ENCODE peak calls at places on chromosome 4, in ten cellular contexts. One of them, this sample, is unnamed.

GRCh38 chr4:181752516-181752915 is 490.7 kb upstream of the TENM3 start:
- DNase-seq in transverse colon: no peak
- DNase-seq in GM23338: no peak
- DNase-seq in Panc1: no peak
- DNase-seq in endothelial cell of umbilical vein: no peak
- DNase-seq in breast epithelium: no peak
- DNase-seq in HepG2: no peak
- DNase-seq in sigmoid colon: no peak
- DNase-seq in HCT116: no peak
- DNase-seq in HL-60: no peak
- DNase-seq in this sample: no peak

GRCh38 chr4:119666653-119667091 is 38.1 kb upstream of the PDE5A start:
- DNase-seq in transverse colon: no peak
- DNase-seq in GM23338: no peak
- DNase-seq in Panc1: no peak
- DNase-seq in endothelial cell of umbilical vein: no peak
- DNase-seq in breast epithelium: no peak
- DNase-seq in HepG2: no peak
- DNase-seq in sigmoid colon: no peak
- DNase-seq in HCT116: no peak
- DNase-seq in HL-60: no peak
- DNase-seq in this sample: no peak

GRCh38 chr4:151675366-151676060 is 85.3 kb downstream of the GATB start:
- DNase-seq in transverse colon: no peak
- DNase-seq in GM23338: no peak
- DNase-seq in Panc1: no peak
- DNase-seq in endothelial cell of umbilical vein: no peak
- DNase-seq in breast epithelium: no peak
- DNase-seq in HepG2: no peak
- DNase-seq in sigmoid colon: no peak
- DNase-seq in HCT116: no peak
- DNase-seq in HL-60: no peak
- DNase-seq in this sample: no peak

GRCh38 chr4:2742823-2743517 is 13.2 kb downstream of the TNIP2 start:
- DNase-seq in transverse colon: no peak
- DNase-seq in GM23338: no peak
- DNase-seq in Panc1: no peak
- DNase-seq in endothelial cell of umbilical vein: no peak
- DNase-seq in breast epithelium: no peak
- DNase-seq in HepG2: no peak
- DNase-seq in sigmoid colon: no peak
- DNase-seq in HCT116: no peak
- DNase-seq in HL-60: no peak
- DNase-seq in this sample: no peak

GRCh38 chr4:75708218-75708691 is 16.1 kb upstream of the USO1 start:
- DNase-seq in transverse colon: peak; percentile 50
- DNase-seq in GM23338: peak; percentile 69
- DNase-seq in Panc1: no peak
- DNase-seq in endothelial cell of umbilical vein: no peak
- DNase-seq in breast epithelium: no peak
- DNase-seq in HepG2: peak; percentile 43
- DNase-seq in sigmoid colon: no peak
- DNase-seq in HCT116: no peak
- DNase-seq in HL-60: peak; percentile 31
- DNase-seq in this sample: no peak

GRCh38 chr4:108141213-108142045 is 27.3 kb downstream of the LEF1 start:
- DNase-seq in transverse colon: no peak
- DNase-seq in GM23338: peak; percentile 37
- DNase-seq in Panc1: no peak
- DNase-seq in endothelial cell of umbilical vein: no peak
- DNase-seq in breast epithelium: no peak
- DNase-seq in HepG2: no peak
- DNase-seq in sigmoid colon: no peak
- DNase-seq in HCT116: no peak
- DNase-seq in HL-60: no peak
- DNase-seq in this sample: no peak

GRCh38 chr4:41174444-41174843 is 39.9 kb downstream of the APBB2 start:
- DNase-seq in transverse colon: no peak
- DNase-seq in GM23338: no peak
- DNase-seq in Panc1: no peak
- DNase-seq in endothelial cell of umbilical vein: no peak
- DNase-seq in breast epithelium: no peak
- DNase-seq in HepG2: no peak
- DNase-seq in sigmoid colon: no peak
- DNase-seq in HCT116: no peak
- DNase-seq in HL-60: no peak
- DNase-seq in this sample: no peak

GRCh38 chr4:138938371-138938699 is 77.2 kb upstream of the NOCT start:
- DNase-seq in transverse colon: no peak
- DNase-seq in GM23338: peak; percentile 71
- DNase-seq in Panc1: peak; percentile 32
- DNase-seq in endothelial cell of umbilical vein: peak; percentile 59
- DNase-seq in breast epithelium: no peak
- DNase-seq in HepG2: peak; percentile 27
- DNase-seq in sigmoid colon: no peak
- DNase-seq in HCT116: peak; percentile 27
- DNase-seq in HL-60: peak; percentile 34
- DNase-seq in this sample: no peak

GRCh38 chr4:80831383-80832361 is 198.8 kb upstream of the BMP3 start:
- DNase-seq in transverse colon: no peak
- DNase-seq in GM23338: no peak
- DNase-seq in Panc1: no peak
- DNase-seq in endothelial cell of umbilical vein: no peak
- DNase-seq in breast epithelium: no peak
- DNase-seq in HepG2: no peak
- DNase-seq in sigmoid colon: no peak
- DNase-seq in HCT116: no peak
- DNase-seq in HL-60: no peak
- DNase-seq in this sample: no peak

GRCh38 chr4:81207793-81208192 is 7.2 kb downstream of the PRKG2 start:
- DNase-seq in transverse colon: no peak
- DNase-seq in GM23338: no peak
- DNase-seq in Panc1: no peak
- DNase-seq in endothelial cell of umbilical vein: no peak
- DNase-seq in breast epithelium: no peak
- DNase-seq in HepG2: no peak
- DNase-seq in sigmoid colon: no peak
- DNase-seq in HCT116: no peak
- DNase-seq in HL-60: no peak
- DNase-seq in this sample: no peak

GRCh38 chr4:112766422-112766821 is 129.5 kb downstream of the LARP7 start:
- DNase-seq in transverse colon: no peak
- DNase-seq in GM23338: peak; percentile 77
- DNase-seq in Panc1: no peak
- DNase-seq in endothelial cell of umbilical vein: no peak
- DNase-seq in breast epithelium: no peak
- DNase-seq in HepG2: no peak
- DNase-seq in sigmoid colon: no peak
- DNase-seq in HCT116: no peak
- DNase-seq in HL-60: peak; percentile 17
- DNase-seq in this sample: no peak

GRCh38 chr4:2925496-2925895 is 37.7 kb downstream of the NOP14 start:
- DNase-seq in transverse colon: no peak
- DNase-seq in GM23338: no peak
- DNase-seq in Panc1: no peak
- DNase-seq in endothelial cell of umbilical vein: no peak
- DNase-seq in breast epithelium: peak; percentile 5
- DNase-seq in HepG2: no peak
- DNase-seq in sigmoid colon: no peak
- DNase-seq in HCT116: no peak
- DNase-seq in HL-60: no peak
- DNase-seq in this sample: no peak

GRCh38 chr4:76600447-76600846 is 165.4 kb downstream of the SHROOM3 start:
- DNase-seq in transverse colon: no peak
- DNase-seq in GM23338: no peak
- DNase-seq in Panc1: no peak
- DNase-seq in endothelial cell of umbilical vein: peak; percentile 29
- DNase-seq in breast epithelium: no peak
- DNase-seq in HepG2: no peak
- DNase-seq in sigmoid colon: no peak
- DNase-seq in HCT116: no peak
- DNase-seq in HL-60: no peak
- DNase-seq in this sample: no peak

DNA sequence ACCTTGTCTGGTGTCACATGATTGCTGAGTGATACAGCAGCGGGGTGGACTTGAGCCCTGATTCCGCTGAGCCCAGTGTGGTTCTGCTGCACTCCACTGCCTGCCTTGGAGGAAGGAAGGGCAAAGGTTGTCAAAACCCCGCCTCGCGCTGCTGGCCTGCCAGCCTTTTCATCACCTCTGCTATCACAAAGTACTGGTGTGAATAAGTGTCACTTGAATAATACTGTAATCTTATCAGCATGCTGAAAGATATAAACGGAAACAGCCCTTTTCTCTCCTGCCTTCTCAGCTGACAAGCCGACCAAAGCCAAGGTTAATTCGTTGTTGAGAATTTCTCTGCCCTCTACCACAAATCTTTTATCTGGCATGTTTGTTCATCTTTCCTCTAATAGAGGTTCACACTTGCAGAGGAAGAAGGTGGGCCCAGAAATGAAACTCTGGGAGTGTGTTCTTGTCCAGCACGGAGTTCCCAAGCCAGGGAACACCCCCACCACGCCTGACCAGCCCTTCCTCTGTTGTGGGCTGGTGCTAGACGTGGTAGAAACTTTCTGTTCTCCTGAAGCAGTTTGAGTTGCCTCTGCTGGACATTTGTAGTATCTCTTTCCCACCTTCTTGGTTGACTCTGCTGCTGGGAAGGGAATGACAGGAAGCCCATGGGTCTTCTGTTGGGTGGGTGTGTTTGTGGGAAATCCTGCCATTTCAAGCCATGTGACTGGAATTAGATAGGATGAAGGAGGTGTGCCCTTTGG is 21.5 kb downstream of the FHDC1 start:
- DNase-seq in transverse colon: peak; percentile 83
- DNase-seq in GM23338: peak; percentile 46
- DNase-seq in Panc1: no peak
- DNase-seq in endothelial cell of umbilical vein: peak; percentile 69
- DNase-seq in breast epithelium: no peak
- DNase-seq in HepG2: no peak
- DNase-seq in sigmoid colon: no peak
- DNase-seq in HCT116: no peak
- DNase-seq in HL-60: no peak
- DNase-seq in this sample: no peak
- TF ChIP-seq POLR2AphosphoS5 in transverse colon: no peak
- TF ChIP-seq POLR2AphosphoS5 in GM23338: no peak
- TF ChIP-seq POLR2AphosphoS5 in Panc1: no peak
- TF ChIP-seq POLR2AphosphoS5 in endothelial cell of umbilical vein: peak; percentile 39
- TF ChIP-seq POLR2AphosphoS5 in breast epithelium: no peak
- TF ChIP-seq POLR2AphosphoS5 in HepG2: no peak
- TF ChIP-seq POLR2AphosphoS5 in sigmoid colon: no peak
- TF ChIP-seq POLR2AphosphoS5 in HCT116: no peak
- TF ChIP-seq POLR2AphosphoS5 in HL-60: no peak
- TF ChIP-seq POLR2AphosphoS5 in this sample: no peak

DNA sequence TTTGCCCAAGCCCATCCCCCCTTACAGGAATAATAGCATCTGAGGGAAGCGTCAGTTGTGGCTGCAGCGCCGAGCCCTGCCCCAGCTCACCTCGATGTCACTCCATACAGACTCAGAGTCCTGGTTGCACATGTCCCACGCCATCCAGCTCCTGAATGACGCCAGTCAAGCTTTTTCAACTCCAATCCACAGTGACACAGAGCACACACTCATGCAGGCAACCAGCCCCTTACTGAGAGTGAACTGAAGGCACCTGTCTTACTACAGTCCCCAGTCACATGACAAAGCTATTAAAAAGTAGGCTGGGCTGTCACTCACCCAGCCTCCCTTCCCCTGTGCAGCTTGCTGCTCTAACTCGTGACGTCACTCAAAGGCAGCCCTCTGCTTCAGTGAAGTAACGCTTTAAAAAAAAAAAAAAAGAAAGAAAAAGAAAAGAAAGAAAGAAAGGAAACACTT is at the start of gene PPARGC1A:
- DNase-seq in transverse colon: peak; percentile 81
- DNase-seq in GM23338: peak; percentile 27
- DNase-seq in Panc1: no peak
- DNase-seq in endothelial cell of umbilical vein: no peak
- DNase-seq in breast epithelium: no peak
- DNase-seq in HepG2: peak; percentile 80
- DNase-seq in sigmoid colon: peak; percentile 88
- DNase-seq in HCT116: no peak
- DNase-seq in HL-60: no peak
- DNase-seq in this sample: no peak
- TF ChIP-seq POLR2AphosphoS5 in transverse colon: peak; percentile 90
- TF ChIP-seq POLR2AphosphoS5 in GM23338: no peak
- TF ChIP-seq POLR2AphosphoS5 in Panc1: no peak
- TF ChIP-seq POLR2AphosphoS5 in endothelial cell of umbilical vein: no peak
- TF ChIP-seq POLR2AphosphoS5 in breast epithelium: no peak
- TF ChIP-seq POLR2AphosphoS5 in HepG2: peak; percentile 91
- TF ChIP-seq POLR2AphosphoS5 in sigmoid colon: peak; percentile 71
- TF ChIP-seq POLR2AphosphoS5 in HCT116: no peak
- TF ChIP-seq POLR2AphosphoS5 in HL-60: no peak
- TF ChIP-seq POLR2AphosphoS5 in this sample: no peak

DNA sequence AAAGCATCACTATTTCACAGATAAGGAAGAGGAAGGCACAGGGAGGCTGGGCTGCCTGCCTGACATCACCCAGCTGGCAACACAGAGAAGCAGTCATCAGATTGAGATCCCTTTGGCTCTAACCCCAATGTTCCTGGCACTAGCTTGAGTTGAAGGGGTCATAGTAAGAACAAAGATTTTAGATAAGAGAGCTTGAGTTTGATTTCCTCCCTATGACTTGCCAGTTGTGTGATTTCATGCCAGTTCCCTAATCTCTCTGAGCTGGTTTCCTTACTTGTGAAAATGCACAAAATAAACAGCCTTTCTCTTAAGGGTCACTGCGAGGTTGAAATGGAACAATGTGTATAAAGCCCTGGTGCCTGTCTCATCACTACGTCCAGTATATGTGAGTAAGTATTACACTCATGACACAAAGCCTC is 475.4 kb upstream of the HS3ST1 start:
- DNase-seq in transverse colon: peak; percentile 24
- DNase-seq in GM23338: no peak
- DNase-seq in Panc1: no peak
- DNase-seq in endothelial cell of umbilical vein: peak; percentile 100
- DNase-seq in breast epithelium: no peak
- DNase-seq in HepG2: no peak
- DNase-seq in sigmoid colon: no peak
- DNase-seq in HCT116: no peak
- DNase-seq in HL-60: no peak
- DNase-seq in this sample: no peak
- TF ChIP-seq POLR2AphosphoS5 in transverse colon: no peak
- TF ChIP-seq POLR2AphosphoS5 in GM23338: no peak
- TF ChIP-seq POLR2AphosphoS5 in Panc1: no peak
- TF ChIP-seq POLR2AphosphoS5 in endothelial cell of umbilical vein: peak; percentile 94
- TF ChIP-seq POLR2AphosphoS5 in breast epithelium: peak; percentile 65
- TF ChIP-seq POLR2AphosphoS5 in HepG2: no peak
- TF ChIP-seq POLR2AphosphoS5 in sigmoid colon: peak; percentile 36
- TF ChIP-seq POLR2AphosphoS5 in HCT116: no peak
- TF ChIP-seq POLR2AphosphoS5 in HL-60: no peak
- TF ChIP-seq POLR2AphosphoS5 in this sample: no peak

DNA sequence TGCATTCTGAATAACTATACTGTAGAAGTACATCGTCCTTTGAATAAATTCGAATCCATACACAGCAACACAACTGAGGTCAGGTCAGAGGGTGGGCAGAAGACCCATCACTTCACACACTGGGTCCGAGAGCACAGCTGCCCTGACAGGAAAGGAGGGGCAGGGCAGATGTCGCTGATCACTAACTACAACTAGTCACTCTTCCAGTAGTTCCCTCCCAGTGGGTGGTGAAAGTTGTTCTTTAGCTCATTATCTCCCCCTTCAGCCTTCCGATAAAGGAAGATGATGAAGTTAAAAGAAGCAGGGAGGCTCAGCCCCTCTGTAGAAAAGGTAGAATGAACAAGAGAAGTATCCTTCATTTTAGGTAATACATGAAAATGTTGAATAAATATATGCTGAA is 278.9 kb downstream of the INPP4B start:
- DNase-seq in transverse colon: peak; percentile 35
- DNase-seq in GM23338: peak; percentile 87
- DNase-seq in Panc1: no peak
- DNase-seq in endothelial cell of umbilical vein: no peak
- DNase-seq in breast epithelium: no peak
- DNase-seq in HepG2: no peak
- DNase-seq in sigmoid colon: no peak
- DNase-seq in HCT116: peak; percentile 51
- DNase-seq in HL-60: no peak
- DNase-seq in this sample: no peak
- TF ChIP-seq POLR2AphosphoS5 in transverse colon: no peak
- TF ChIP-seq POLR2AphosphoS5 in GM23338: no peak
- TF ChIP-seq POLR2AphosphoS5 in Panc1: no peak
- TF ChIP-seq POLR2AphosphoS5 in endothelial cell of umbilical vein: no peak
- TF ChIP-seq POLR2AphosphoS5 in breast epithelium: no peak
- TF ChIP-seq POLR2AphosphoS5 in HepG2: no peak
- TF ChIP-seq POLR2AphosphoS5 in sigmoid colon: no peak
- TF ChIP-seq POLR2AphosphoS5 in HCT116: peak; percentile 15
- TF ChIP-seq POLR2AphosphoS5 in HL-60: no peak
- TF ChIP-seq POLR2AphosphoS5 in this sample: no peak

This sample was measured in GM12892.